ENCODE peak calls at places on chromosomes 1 and 21, in six cellular contexts. R is fibroblast of gingiva; P is HFF-Myc; L is stimulated activated CD4-positive, alpha-beta T cell treated with anti-CD3 and anti-CD28 coated beads, Interleukin-1b, Interleukin-23, amount 100 ng/mL, for 48 hours; X is nephron progenitor cell; M is caudate nucleus. H is an unnamed sample.

GRCh38 chr1:210416049-210416448 is 87.3 kb downstream of the HHAT start:
- DNase-seq in P (no peak), L (no peak), R (no peak), X (no peak), M (no peak), H (no peak)

GRCh38 chr1:106022312-106022902 is 1034.1 kb upstream of the PRMT6 start:
- DNase-seq in R (no peak), L (no peak), X (no peak), M (no peak), P (no peak), H (no peak)

GRCh38 chr1:23216771-23217420 is 406 bp downstream of the HTR1D start:
- DNase-seq in M (no peak), X (peak), L (peak), P (no peak), R (no peak), H (peak)

GRCh38 chr1:35717911-35718476 is 690 bp downstream of the C1orf216 start:
- DNase-seq in M (peak), R (peak), X (peak), L (no peak), P (no peak), H (peak)

GRCh38 chr21:41369915-41370839 is 8.3 kb downstream of the MX2 start:
- DNase-seq in P (no peak), L (peak), X (no peak), R (no peak), M (no peak), H (no peak)

GRCh38 chr1:14140800-14141526 is 441.0 kb downstream of the PRDM2 start:
- DNase-seq in R (peak), L (no peak), M (no peak), P (no peak), X (no peak), H (no peak)

GRCh38 chr1:205064741-205065316 is 19.4 kb downstream of the TMEM81 start:
- DNase-seq in R (no peak), P (no peak), M (no peak), L (no peak), X (no peak), H (no peak)

GRCh38 chr1:185401019-185401418 is 84.0 kb upstream of the IVNS1ABP start:
- DNase-seq in L (no peak), P (no peak), M (no peak), R (no peak), X (no peak), H (no peak)

GRCh38 chr1:183218981-183219621 is 33.0 kb downstream of the LAMC2 start:
- DNase-seq in M (no peak), P (no peak), R (no peak), L (no peak), X (peak), H (no peak)

GRCh38 chr1:94680008-94680377 is 138.4 kb upstream of the F3 start:
- DNase-seq in R (no peak), P (no peak), X (no peak), L (no peak), M (no peak), H (no peak)

GRCh38 chr1:100719490-100719889 is at the start of gene VCAM1:
- DNase-seq in M (no peak), R (no peak), P (no peak), L (no peak), X (peak), H (no peak)

GRCh38 chr1:79124756-79125155 is 118.2 kb upstream of the ADGRL4 start:
- DNase-seq in M (no peak), L (no peak), X (no peak), P (no peak), R (no peak), H (no peak)

GRCh38 chr1:161273402-161273801 is 14.9 kb downstream of the PCP4L1 start:
- DNase-seq in P (no peak), R (no peak), L (no peak), X (no peak), M (no peak), H (no peak)

GRCh38 chr1:231808990-231809389 is 182.4 kb downstream of the DISC1 start:
- DNase-seq in R (peak), L (no peak), M (no peak), P (peak), X (no peak), H (no peak)

GRCh38 chr1:219257751-219258150 is 84.1 kb downstream of the LYPLAL1 start:
- DNase-seq in P (no peak), L (no peak), R (no peak), M (no peak), X (no peak), H (no peak)

GRCh38 chr1:235582130-235582529 is 67.5 kb downstream of the GNG4 start:
- DNase-seq in X (no peak), M (no peak), R (no peak), L (no peak), P (no peak), H (no peak)

GRCh38 chr1:212186427-212187207 is 98.6 kb upstream of the PPP2R5A start:
- DNase-seq in R (no peak), P (no peak), L (no peak), X (no peak), M (no peak), H (peak)

GRCh38 chr1:37670133-37670532 is 22.2 kb upstream of the CDCA8 start:
- DNase-seq in R (no peak), P (no peak), M (no peak), X (no peak), L (no peak), H (no peak)

GRCh38 chr1:202247837-202248795 is 54.5 kb downstream of the LGR6 start:
- DNase-seq in R (no peak), L (no peak), M (no peak), P (no peak), X (no peak), H (no peak)

GRCh38 chr1:228365321-228366061 is 41.1 kb downstream of the TRIM11 start:
- DNase-seq in L (no peak), M (no peak), X (no peak), R (no peak), P (no peak), H (no peak)

GRCh38 chr1:85245456-85245855 is 14.0 kb downstream of the C1orf52 start:
- DNase-seq in L (no peak), P (no peak), X (no peak), M (no peak), R (no peak), H (no peak)

GRCh38 chr1:7541629-7542028 is 229.5 kb upstream of the VAMP3 start:
- DNase-seq in R (no peak), L (no peak), X (no peak), P (no peak), M (no peak), H (no peak)

GRCh38 chr21:46226146-46226545 is 2.4 kb downstream of the LSS start:
- DNase-seq in R (peak), L (no peak), M (no peak), P (no peak), X (no peak), H (peak)

GRCh38 chr1:68149907-68150306 is 82.4 kb downstream of the WLS start:
- DNase-seq in X (no peak), R (no peak), M (no peak), L (no peak), P (no peak), H (no peak)

GRCh38 chr1:41404308-41404755 is 43.1 kb downstream of the FOXO6 start:
- DNase-seq in L (peak), R (no peak), P (no peak), M (no peak), X (peak), H (no peak)

GRCh38 chr1:48493970-48494769 is 22.2 kb upstream of the SPATA6 start:
- DNase-seq in P (peak), L (no peak), X (no peak), M (peak), R (peak), H (no peak)

GRCh38 chr1:68049941-68050878 is at the start of gene DIRAS3:
- DNase-seq in P (no peak), R (peak), X (peak), L (no peak), M (no peak), H (peak)

GRCh38 chr1:48817505-48818114 is 40.9 kb upstream of the BEND5 start:
- DNase-seq in R (peak), X (peak), L (peak), P (peak), M (no peak), H (peak)

GRCh38 chr1:223402790-223403142 is 9.6 kb downstream of the CCDC185 start:
- DNase-seq in P (no peak), X (no peak), L (no peak), M (no peak), R (no peak), H (no peak)

GRCh38 chr21:37370152-37371040 is 3.8 kb downstream of the DYRK1A start:
- DNase-seq in M (no peak), R (no peak), X (no peak), P (peak), L (no peak), H (no peak)

GRCh38 chr1:92154934-92155333 is 62.8 kb upstream of the C1orf146 start:
- DNase-seq in L (no peak), P (no peak), M (no peak), R (no peak), X (no peak), H (no peak)

GRCh38 chr21:44298301-44298700 is 1.6 kb upstream of the PFKL start:
- DNase-seq in M (no peak), L (no peak), P (no peak), R (no peak), X (no peak), H (peak)

GRCh38 chr1:90834354-90835171 is 117.5 kb upstream of the BARHL2 start:
- DNase-seq in R (no peak), L (no peak), M (no peak), P (no peak), X (no peak), H (no peak)

H was measured in T47D.